ENCODE peak calls at places on chromosome 13, in eight cellular contexts. I is GM12864, V is tibial nerve, T is Peyer's patch, O is psoas muscle, S is choroid plexus epithelial cell, P is epithelial cell of esophagus, X is brain microvascular endothelial cell. H is an unnamed sample.

GRCh38 chr13:107190065-107190464 is 622.1 kb upstream of the ARGLU1 start:
- DNase-seq in I (no peak), V (no peak), T (no peak), O (no peak), S (no peak), P (no peak), X (no peak), H (no peak)

GRCh38 chr13:101627556-101627943 is 175.1 kb downstream of the ITGBL1 start:
- DNase-seq in I (peak), V (no peak), T (no peak), O (no peak), S (no peak), P (no peak), X (no peak), H (no peak)

GRCh38 chr13:43874512-43875092 is 4.9 kb downstream of the CCDC122 start:
- DNase-seq in I (no peak), V (no peak), T (no peak), O (no peak), S (peak), P (peak), X (no peak), H (no peak)

GRCh38 chr13:41317243-41317642 is 6.2 kb downstream of the NAA16 start:
- DNase-seq in I (no peak), V (no peak), T (no peak), O (no peak), S (no peak), P (no peak), X (no peak), H (no peak)

GRCh38 chr13:74423434-74423833 is 289.2 kb upstream of the KLF12 start:
- DNase-seq in I (no peak), V (no peak), T (no peak), O (no peak), S (peak), P (no peak), X (peak), H (no peak)

GRCh38 chr13:60627071-60627686 is 230.2 kb downstream of the TDRD3 start:
- DNase-seq in I (no peak), V (peak), T (no peak), O (no peak), S (peak), P (peak), X (peak), H (no peak)

GRCh38 chr13:94093652-94094310 is 385.7 kb downstream of the DCT start:
- DNase-seq in I (no peak), V (no peak), T (no peak), O (no peak), S (no peak), P (no peak), X (no peak), H (no peak)

GRCh38 chr13:66574606-66575005 is 655.5 kb downstream of the PCDH9 start:
- DNase-seq in I (no peak), V (no peak), T (no peak), O (no peak), S (peak), P (no peak), X (peak), H (no peak)

GRCh38 chr13:48536851-48537250 is 4.0 kb upstream of the RCBTB2 start:
- DNase-seq in I (no peak), V (no peak), T (no peak), O (no peak), S (no peak), P (no peak), X (no peak), H (no peak)

DNA sequence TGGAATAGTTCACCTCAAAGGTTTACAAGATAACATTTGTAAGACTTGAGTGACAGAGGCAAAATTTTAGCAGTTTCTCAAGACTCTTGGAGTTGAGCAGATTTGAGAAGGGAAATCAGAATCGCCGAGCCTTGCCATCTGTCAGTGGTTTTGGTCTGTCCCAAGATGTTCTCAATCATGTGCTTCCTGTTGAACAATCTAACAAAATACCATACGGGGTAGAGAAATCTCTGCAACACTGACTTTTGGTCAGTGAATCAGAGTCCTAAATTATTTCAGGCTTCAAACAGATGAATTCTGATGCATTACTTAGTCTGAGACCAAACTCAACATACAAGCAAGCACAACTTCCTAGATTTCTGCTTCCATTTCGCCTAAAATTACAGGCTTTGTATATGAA is 3.8 kb downstream of the KCTD12 start:
- DNase-seq in I (no peak), V (no peak), T (peak), O (no peak), S (peak), P (no peak), X (peak), H (no peak)
- H3K4me3 ChIP-seq in I (peak), V (peak), T (peak), O (peak), S (peak), P (no peak), X (peak), H (peak)

GRCh38 chr13:110528371-110528770 is 33.2 kb downstream of the RAB20 start:
- DNase-seq in I (no peak), V (peak), T (no peak), O (no peak), S (peak), P (no peak), X (peak), H (no peak)

GRCh38 chr13:110529522-110530311 is 31.8 kb downstream of the RAB20 start:
- DNase-seq in I (no peak), V (no peak), T (no peak), O (no peak), S (no peak), P (no peak), X (no peak), H (no peak)

GRCh38 chr13:110528911-110529310 is 32.6 kb downstream of the RAB20 start:
- DNase-seq in I (no peak), V (no peak), T (no peak), O (no peak), S (no peak), P (no peak), X (no peak), H (peak)

GRCh38 chr13:110531671-110532083 is 29.8 kb downstream of the RAB20 start:
- DNase-seq in I (no peak), V (no peak), T (no peak), O (no peak), S (no peak), P (no peak), X (no peak), H (peak)

DNA sequence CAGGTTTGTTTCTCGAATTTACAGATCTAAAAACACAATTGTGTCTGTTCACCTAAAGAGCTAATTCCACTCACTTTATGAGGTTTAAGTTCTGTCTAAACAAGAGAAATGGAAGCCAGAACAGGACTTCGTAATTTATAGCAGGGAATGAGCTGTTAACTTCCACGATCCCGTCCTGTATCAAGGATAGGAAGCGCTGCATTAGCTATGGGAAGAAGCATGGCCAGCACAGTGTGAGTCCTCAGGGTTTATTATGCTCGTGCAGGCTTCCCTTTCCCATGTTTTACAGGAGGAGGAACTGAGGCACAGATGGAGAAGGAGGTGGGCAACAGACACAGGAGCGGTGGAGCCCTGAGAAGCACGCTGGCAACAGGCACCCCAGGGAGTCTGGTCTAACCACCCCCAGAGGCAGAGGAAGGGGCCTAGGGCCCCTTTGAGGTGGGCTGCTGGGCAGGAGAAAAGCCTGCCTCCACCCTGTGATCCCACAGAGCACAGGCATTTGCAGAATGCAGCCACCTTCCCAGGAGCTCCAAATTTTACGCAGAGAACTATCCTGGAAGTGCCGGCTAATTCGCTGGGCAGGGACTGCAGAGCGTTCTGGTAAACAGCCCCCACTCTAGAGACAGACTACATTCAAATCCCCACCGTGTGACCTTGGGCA is 30.6 kb downstream of the RAB20 start:
- DNase-seq in I (no peak), V (no peak), T (no peak), O (no peak), S (no peak), P (no peak), X (no peak), H (peak)
- H3K4me3 ChIP-seq in I (no peak), V (no peak), T (no peak), O (no peak), S (no peak), P (no peak), X (no peak), H (no peak)

GRCh38 chr13:42393573-42394360 is 121.8 kb downstream of the AKAP11 start:
- DNase-seq in I (no peak), V (no peak), T (no peak), O (no peak), S (no peak), P (peak), X (no peak), H (no peak)

GRCh38 chr13:42395066-42395821 is 123.3 kb downstream of the AKAP11 start:
- DNase-seq in I (no peak), V (no peak), T (no peak), O (no peak), S (no peak), P (no peak), X (no peak), H (no peak)

GRCh38 chr13:42394361-42395065 is 122.6 kb downstream of the AKAP11 start:
- DNase-seq in I (no peak), V (no peak), T (no peak), O (no peak), S (no peak), P (no peak), X (no peak), H (no peak)

GRCh38 chr13:42392706-42393572 is 121.0 kb downstream of the AKAP11 start:
- DNase-seq in I (no peak), V (no peak), T (peak), O (no peak), S (peak), P (peak), X (no peak), H (no peak)

DNA sequence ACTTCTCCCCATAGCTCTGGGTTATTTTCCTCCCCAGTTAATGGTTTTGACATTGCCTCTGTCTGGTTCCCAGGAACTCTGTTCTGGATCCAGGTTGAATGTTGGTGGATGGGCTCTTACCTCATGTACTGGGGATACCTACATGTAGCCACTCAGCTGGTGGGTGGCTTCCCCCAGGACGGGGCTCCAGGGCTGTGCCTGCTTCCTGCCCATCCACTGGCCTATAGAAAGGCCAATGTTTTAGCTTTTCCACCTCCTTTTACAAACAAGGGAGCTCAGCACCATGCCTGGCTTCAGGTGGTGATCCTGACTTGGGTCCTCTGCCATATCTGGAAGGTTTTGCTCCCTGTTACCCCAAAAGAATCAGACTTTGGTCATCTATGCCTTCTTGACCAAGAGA is 120.2 kb downstream of the AKAP11 start:
- DNase-seq in I (no peak), V (no peak), T (no peak), O (no peak), S (no peak), P (no peak), X (no peak), H (no peak)
- H3K4me3 ChIP-seq in I (no peak), V (no peak), T (no peak), O (no peak), S (no peak), P (no peak), X (no peak), H (no peak)

DNA sequence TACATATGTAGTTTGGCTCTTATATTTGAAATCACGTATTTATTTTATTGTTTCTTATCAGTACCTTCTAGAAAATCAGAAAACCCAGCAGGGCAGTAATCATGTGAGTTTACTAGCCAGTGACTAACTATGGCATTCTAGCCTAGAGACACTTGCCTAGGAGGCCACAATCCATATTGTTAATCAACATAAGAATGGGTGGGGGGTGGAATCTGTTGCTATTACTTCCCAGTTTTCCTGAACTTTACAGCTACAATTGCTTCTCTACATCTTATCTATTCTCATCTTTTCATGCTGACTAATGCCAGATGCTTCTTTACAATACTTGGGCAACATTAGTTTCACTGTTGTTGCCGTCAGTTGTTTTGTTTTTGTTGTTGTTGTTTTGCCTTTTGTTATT is 18.7 kb upstream of the ATXN8OS start:
- DNase-seq in I (no peak), V (no peak), T (no peak), O (no peak), S (no peak), P (no peak), X (no peak), H (no peak)
- H3K4me3 ChIP-seq in I (no peak), V (no peak), T (no peak), O (no peak), S (no peak), P (no peak), X (no peak), H (no peak)

DNA sequence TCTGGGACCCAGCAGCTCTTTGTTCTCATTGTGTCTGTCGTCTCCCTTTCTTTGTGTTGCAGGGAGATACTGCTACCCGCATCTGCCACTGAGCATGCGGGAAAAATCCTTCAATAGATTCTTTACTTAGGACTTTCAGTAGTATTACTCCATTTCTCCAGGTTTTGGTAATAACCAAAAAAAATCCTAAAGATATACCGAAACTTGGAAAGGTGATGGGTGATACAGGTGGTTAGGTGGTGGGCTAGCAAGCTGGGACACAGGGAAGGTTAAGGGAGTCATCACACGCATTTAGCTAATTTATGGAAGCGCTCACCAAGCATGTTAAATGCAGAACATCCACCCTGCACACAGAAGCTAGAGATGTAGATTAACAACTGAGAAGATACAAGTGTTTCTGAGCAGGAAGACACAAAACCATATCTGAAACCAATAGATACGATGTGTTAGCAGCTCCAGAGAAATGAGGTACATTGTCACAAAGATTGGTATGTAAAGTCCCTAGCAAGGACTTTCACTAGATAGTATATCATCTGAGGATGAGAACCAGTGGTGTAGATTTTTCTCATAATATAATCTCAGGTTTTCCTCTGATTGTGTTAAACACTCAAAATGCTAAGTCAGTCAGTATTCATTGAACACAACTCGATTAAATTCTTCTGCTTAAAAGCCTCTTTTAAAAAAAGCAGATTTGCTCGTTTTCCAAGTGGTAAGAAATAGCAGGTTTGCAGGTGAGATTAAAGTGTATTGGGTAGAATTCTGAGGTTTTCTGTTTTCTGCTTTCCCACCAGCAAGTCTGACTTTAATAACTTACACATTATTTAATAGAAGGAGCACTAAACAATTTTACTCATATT is 1.3 kb upstream of the SLAIN1 start:
- DNase-seq in I (no peak), V (no peak), T (no peak), O (no peak), S (no peak), P (no peak), X (no peak), H (no peak)
- H3K4me3 ChIP-seq in I (no peak), V (peak), T (no peak), O (peak), S (no peak), P (no peak), X (no peak), H (peak)

GRCh38 chr13:114234266-114234644 is 442 bp upstream of the CDC16 start:
- DNase-seq in I (no peak), V (no peak), T (no peak), O (no peak), S (no peak), P (no peak), X (no peak), H (no peak)
- H3K4me3 ChIP-seq in I (peak), V (peak), T (peak), O (peak), S (peak), P (peak), X (peak), H (peak)

GRCh38 chr13:56864451-56864850 is 276.3 kb upstream of the PRR20A start:
- DNase-seq in I (no peak), V (no peak), T (no peak), O (no peak), S (no peak), P (no peak), X (no peak), H (no peak)

GRCh38 chr13:56861472-56861871 is 279.2 kb upstream of the PRR20A start:
- DNase-seq in I (no peak), V (no peak), T (no peak), O (no peak), S (no peak), P (no peak), X (no peak), H (no peak)
- H3K4me3 ChIP-seq in I (no peak), V (no peak), T (no peak), O (no peak), S (no peak), P (no peak), X (no peak), H (no peak)

GRCh38 chr13:37869756-37870488 is at the start of gene TRPC4:
- DNase-seq in I (no peak), V (no peak), T (peak), O (peak), S (peak), P (peak), X (peak), H (peak)
- H3K4me3 ChIP-seq in I (no peak), V (peak), T (peak), O (peak), S (peak), P (peak), X (peak), H (peak)

H was measured in left lung.